ENCODE peak calls at places on chromosomes 7 and 10, in nine cellular contexts. One of them, this sample, is unnamed.

GRCh38 chr7:40733111-40733510 is 598.3 kb downstream of the SUGCT start:
- DNase-seq in K562: no peak
- DNase-seq in HEK293T: no peak
- DNase-seq in H4: no peak
- DNase-seq in NT2/D1: no peak
- DNase-seq in T follicular helper cell: no peak
- DNase-seq in NCI-H2171 treated with DMSO at 0.1 percent for 48 hours: no peak
- DNase-seq in NCI-H2081: no peak
- DNase-seq in tibial nerve: no peak
- DNase-seq in this sample: peak; percentile 81

GRCh38 chr7:155280446-155281410 is 16.9 kb upstream of the INSIG1 start:
- DNase-seq in tibial nerve: no peak
- DNase-seq in NT2/D1: no peak
- DNase-seq in H4: no peak
- DNase-seq in NCI-H2081: no peak
- DNase-seq in NCI-H2171 treated with DMSO at 0.1 percent for 48 hours: no peak
- DNase-seq in T follicular helper cell: no peak
- DNase-seq in HEK293T: no peak
- DNase-seq in K562: peak; percentile 44
- DNase-seq in this sample: no peak

GRCh38 chr7:75977741-75978140 is 16.7 kb downstream of the TMEM120A start:
- DNase-seq in T follicular helper cell: no peak
- DNase-seq in tibial nerve: peak; percentile 71
- DNase-seq in NT2/D1: no peak
- DNase-seq in H4: no peak
- DNase-seq in HEK293T: no peak
- DNase-seq in K562: no peak
- DNase-seq in NCI-H2171 treated with DMSO at 0.1 percent for 48 hours: peak; percentile 74
- DNase-seq in NCI-H2081: no peak
- DNase-seq in this sample: no peak

GRCh38 chr7:34928052-34928451 is 109.2 kb downstream of the DPY19L1 start:
- DNase-seq in NCI-H2081: no peak
- DNase-seq in H4: peak; percentile 52
- DNase-seq in NT2/D1: peak; percentile 63
- DNase-seq in T follicular helper cell: peak; percentile 6
- DNase-seq in K562: peak; percentile 64
- DNase-seq in HEK293T: peak; percentile 10
- DNase-seq in NCI-H2171 treated with DMSO at 0.1 percent for 48 hours: peak; percentile 5
- DNase-seq in tibial nerve: peak; percentile 5
- DNase-seq in this sample: peak; percentile 87

GRCh38 chr10:70367195-70367796 is 15.1 kb downstream of the LRRC20 start:
- DNase-seq in NCI-H2171 treated with DMSO at 0.1 percent for 48 hours: no peak
- DNase-seq in NCI-H2081: no peak
- DNase-seq in H4: peak; percentile 77
- DNase-seq in tibial nerve: no peak
- DNase-seq in NT2/D1: no peak
- DNase-seq in HEK293T: no peak
- DNase-seq in T follicular helper cell: no peak
- DNase-seq in K562: no peak
- DNase-seq in this sample: no peak

GRCh38 chr7:135964791-135965190 is 12.4 kb downstream of the MTPN start:
- DNase-seq in HEK293T: no peak
- DNase-seq in H4: no peak
- DNase-seq in NCI-H2081: no peak
- DNase-seq in tibial nerve: no peak
- DNase-seq in NT2/D1: no peak
- DNase-seq in T follicular helper cell: no peak
- DNase-seq in K562: no peak
- DNase-seq in NCI-H2171 treated with DMSO at 0.1 percent for 48 hours: no peak
- DNase-seq in this sample: no peak

GRCh38 chr7:25545125-25546008 is 317.1 kb upstream of the NPVF start:
- DNase-seq in T follicular helper cell: no peak
- DNase-seq in NCI-H2081: no peak
- DNase-seq in NCI-H2171 treated with DMSO at 0.1 percent for 48 hours: no peak
- DNase-seq in tibial nerve: peak; percentile 51
- DNase-seq in NT2/D1: no peak
- DNase-seq in K562: no peak
- DNase-seq in HEK293T: no peak
- DNase-seq in H4: no peak
- DNase-seq in this sample: no peak

GRCh38 chr7:123643495-123644428 is 11.9 kb upstream of the LMOD2 start:
- DNase-seq in H4: peak; percentile 73
- DNase-seq in K562: peak; percentile 38
- DNase-seq in NCI-H2171 treated with DMSO at 0.1 percent for 48 hours: peak; percentile 72
- DNase-seq in NT2/D1: peak; percentile 68
- DNase-seq in HEK293T: peak; percentile 63
- DNase-seq in tibial nerve: no peak
- DNase-seq in NCI-H2081: peak; percentile 12
- DNase-seq in T follicular helper cell: no peak
- DNase-seq in this sample: peak; percentile 88

GRCh38 chr7:28083159-28083997 is 97.2 kb downstream of the JAZF1 start:
- DNase-seq in NCI-H2081: no peak
- DNase-seq in H4: no peak
- DNase-seq in K562: no peak
- DNase-seq in tibial nerve: peak; percentile 68
- DNase-seq in T follicular helper cell: no peak
- DNase-seq in HEK293T: no peak
- DNase-seq in NT2/D1: no peak
- DNase-seq in NCI-H2171 treated with DMSO at 0.1 percent for 48 hours: no peak
- DNase-seq in this sample: no peak

GRCh38 chr7:37916673-37917660 is at the start of gene SFRP4:
- DNase-seq in H4: peak; percentile 89
- DNase-seq in NT2/D1: peak; percentile 51
- DNase-seq in NCI-H2081: peak; percentile 58
- DNase-seq in T follicular helper cell: no peak
- DNase-seq in K562: peak; percentile 66
- DNase-seq in HEK293T: peak; percentile 64
- DNase-seq in tibial nerve: peak; percentile 64
- DNase-seq in NCI-H2171 treated with DMSO at 0.1 percent for 48 hours: peak; percentile 39
- DNase-seq in this sample: peak; percentile 82

GRCh38 chr10:28241766-28242399 is 61.0 kb downstream of the MPP7 start:
- DNase-seq in T follicular helper cell: peak; percentile 7
- DNase-seq in NT2/D1: peak; percentile 52
- DNase-seq in tibial nerve: peak; percentile 72
- DNase-seq in NCI-H2171 treated with DMSO at 0.1 percent for 48 hours: peak; percentile 2
- DNase-seq in NCI-H2081: peak; percentile 8
- DNase-seq in HEK293T: peak; percentile 47
- DNase-seq in K562: peak; percentile 49
- DNase-seq in H4: peak; percentile 53
- DNase-seq in this sample: no peak

GRCh38 chr7:5332579-5332978 is 49.8 kb downstream of the SLC29A4 start:
- DNase-seq in H4: no peak
- DNase-seq in HEK293T: no peak
- DNase-seq in T follicular helper cell: no peak
- DNase-seq in NT2/D1: no peak
- DNase-seq in K562: no peak
- DNase-seq in tibial nerve: no peak
- DNase-seq in NCI-H2171 treated with DMSO at 0.1 percent for 48 hours: no peak
- DNase-seq in NCI-H2081: no peak
- DNase-seq in this sample: no peak

GRCh38 chr7:55250313-55250712 is 114.8 kb upstream of the LANCL2 start:
- DNase-seq in HEK293T: peak; percentile 62
- DNase-seq in tibial nerve: no peak
- DNase-seq in K562: peak; percentile 33
- DNase-seq in NCI-H2081: no peak
- DNase-seq in NT2/D1: peak; percentile 64
- DNase-seq in NCI-H2171 treated with DMSO at 0.1 percent for 48 hours: peak; percentile 17
- DNase-seq in T follicular helper cell: no peak
- DNase-seq in H4: peak; percentile 77
- DNase-seq in this sample: peak; percentile 76

GRCh38 chr7:91435386-91436059 is 171.3 kb downstream of the FZD1 start:
- DNase-seq in K562: no peak
- DNase-seq in NT2/D1: no peak
- DNase-seq in NCI-H2081: no peak
- DNase-seq in NCI-H2171 treated with DMSO at 0.1 percent for 48 hours: peak; percentile 84
- DNase-seq in HEK293T: no peak
- DNase-seq in tibial nerve: no peak
- DNase-seq in H4: no peak
- DNase-seq in T follicular helper cell: no peak
- DNase-seq in this sample: no peak

GRCh38 chr7:18167815-18168214 is 140.2 kb upstream of the PRPS1L1 start:
- DNase-seq in K562: no peak
- DNase-seq in H4: no peak
- DNase-seq in HEK293T: no peak
- DNase-seq in T follicular helper cell: no peak
- DNase-seq in NCI-H2171 treated with DMSO at 0.1 percent for 48 hours: no peak
- DNase-seq in tibial nerve: no peak
- DNase-seq in NCI-H2081: no peak
- DNase-seq in NT2/D1: no peak
- DNase-seq in this sample: no peak

GRCh38 chr10:95246582-95247051 is 44.2 kb downstream of the PDLIM1 start:
- DNase-seq in T follicular helper cell: peak; percentile 36
- DNase-seq in NT2/D1: peak; percentile 72
- DNase-seq in NCI-H2081: peak; percentile 21
- DNase-seq in H4: peak; percentile 51
- DNase-seq in tibial nerve: peak; percentile 90
- DNase-seq in NCI-H2171 treated with DMSO at 0.1 percent for 48 hours: peak; percentile 34
- DNase-seq in HEK293T: peak; percentile 82
- DNase-seq in K562: peak; percentile 81
- DNase-seq in this sample: peak; percentile 87

GRCh38 chr10:33193867-33194521 is 140.5 kb downstream of the NRP1 start:
- DNase-seq in K562: no peak
- DNase-seq in HEK293T: no peak
- DNase-seq in NCI-H2081: no peak
- DNase-seq in NT2/D1: no peak
- DNase-seq in NCI-H2171 treated with DMSO at 0.1 percent for 48 hours: no peak
- DNase-seq in tibial nerve: peak; percentile 71
- DNase-seq in T follicular helper cell: no peak
- DNase-seq in H4: no peak
- DNase-seq in this sample: no peak

GRCh38 chr7:7122701-7123281 is 59.6 kb upstream of the C1GALT1 start:
- DNase-seq in NCI-H2081: no peak
- DNase-seq in T follicular helper cell: no peak
- DNase-seq in tibial nerve: peak; percentile 25
- DNase-seq in K562: no peak
- DNase-seq in H4: peak; percentile 50
- DNase-seq in HEK293T: no peak
- DNase-seq in NCI-H2171 treated with DMSO at 0.1 percent for 48 hours: no peak
- DNase-seq in NT2/D1: no peak
- DNase-seq in this sample: no peak

GRCh38 chr7:1193593-1194424 is 33.8 kb upstream of the ZFAND2A start:
- DNase-seq in T follicular helper cell: no peak
- DNase-seq in tibial nerve: no peak
- DNase-seq in NCI-H2171 treated with DMSO at 0.1 percent for 48 hours: peak; percentile 73
- DNase-seq in K562: no peak
- DNase-seq in H4: peak; percentile 84
- DNase-seq in NT2/D1: no peak
- DNase-seq in NCI-H2081: peak; percentile 40
- DNase-seq in HEK293T: no peak
- DNase-seq in this sample: no peak

GRCh38 chr7:75849573-75849972 is 29.3 kb upstream of the RHBDD2 start:
- DNase-seq in H4: no peak
- DNase-seq in HEK293T: no peak
- DNase-seq in NCI-H2081: no peak
- DNase-seq in tibial nerve: no peak
- DNase-seq in T follicular helper cell: no peak
- DNase-seq in K562: no peak
- DNase-seq in NT2/D1: no peak
- DNase-seq in NCI-H2171 treated with DMSO at 0.1 percent for 48 hours: no peak
- DNase-seq in this sample: no peak

GRCh38 chr10:80462986-80463741 is 9.1 kb downstream of the TSPAN14 start:
- DNase-seq in HEK293T: no peak
- DNase-seq in NCI-H2081: no peak
- DNase-seq in T follicular helper cell: no peak
- DNase-seq in tibial nerve: no peak
- DNase-seq in NCI-H2171 treated with DMSO at 0.1 percent for 48 hours: peak; percentile 76
- DNase-seq in H4: peak; percentile 22
- DNase-seq in K562: no peak
- DNase-seq in NT2/D1: no peak
- DNase-seq in this sample: no peak